ENCODE peak calls at places on chromosomes 12 and 14, in seven cellular contexts. L, K, C, A, D, V and U are unnamed samples.

GRCh38 chr12:116950628-116951325 is 40.0 kb downstream of the FBXW8 start:
- DNase-seq in D (no peak), A (no peak), C (no peak), L (no peak), K (no peak), V (no peak), U (no peak)

GRCh38 chr14:22977684-22978486 is 4.5 kb downstream of the AJUBA start:
- DNase-seq in V (no peak), K (no peak), D (peak; percentile 31), C (no peak), A (peak; percentile 44), L (no peak), U (no peak)

GRCh38 chr12:116130431-116130830 is 147.1 kb downstream of the MED13L start:
- DNase-seq in V (no peak), L (no peak), A (no peak), C (no peak), D (no peak), K (no peak), U (no peak)

GRCh38 chr14:20986811-20987210 is 3.0 kb upstream of the METTL17 start:
- DNase-seq in A (no peak), L (no peak), V (peak; percentile 88), C (peak; percentile 31), K (peak; percentile 88), D (no peak), U (peak; percentile 69)

GRCh38 chr14:94989946-94990345 is 167.4 kb downstream of the DICER1 start:
- DNase-seq in C (no peak), D (no peak), K (no peak), L (no peak), V (no peak), A (no peak), U (no peak)

GRCh38 chr12:108047130-108047550 is 81.9 kb upstream of the WSCD2 start:
- DNase-seq in D (no peak), L (no peak), V (no peak), A (no peak), C (no peak), K (no peak), U (no peak)

GRCh38 chr12:78778339-78778738 is 86.2 kb upstream of the SYT1 start:
- DNase-seq in C (no peak), V (no peak), D (no peak), A (no peak), K (no peak), L (no peak), U (no peak)

GRCh38 chr12:117090816-117091711 is 8.2 kb downstream of the TESC start:
- DNase-seq in K (no peak), A (no peak), D (no peak), V (no peak), C (no peak), L (no peak), U (no peak)

GRCh38 chr12:6285063-6285477 is 25.4 kb upstream of the PLEKHG6 start:
- DNase-seq in V (no peak), A (peak; percentile 47), L (peak; percentile 58), K (peak; percentile 23), C (peak; percentile 45), D (peak; percentile 78), U (no peak)

GRCh38 chr12:25929096-25929637 is 29.3 kb upstream of the RASSF8 start:
- DNase-seq in V (no peak), D (no peak), A (no peak), K (peak; percentile 13), L (no peak), C (no peak), U (no peak)
- TF ChIP-seq CTCF in V (no peak), D (no peak), A (no peak), K (no peak), L (no peak), C (no peak), U (no peak)

GRCh38 chr12:49549735-49550710 is 11.2 kb downstream of the KCNH3 start:
- DNase-seq in D (no peak), K (no peak), C (no peak), L (no peak), A (no peak), V (no peak), U (no peak)

GRCh38 chr12:49550853-49551252 is 12.0 kb downstream of the KCNH3 start:
- DNase-seq in C (no peak), V (no peak), A (no peak), K (no peak), D (no peak), L (no peak), U (no peak)

GRCh38 chr12:49547090-49547690 is 8.4 kb downstream of the KCNH3 start:
- DNase-seq in A (no peak), C (no peak), K (no peak), L (no peak), V (no peak), D (no peak), U (no peak)

GRCh38 chr12:49548481-49548821 is 9.6 kb downstream of the KCNH3 start:
- DNase-seq in D (no peak), V (no peak), K (no peak), C (no peak), L (no peak), A (no peak), U (no peak)

DNA sequence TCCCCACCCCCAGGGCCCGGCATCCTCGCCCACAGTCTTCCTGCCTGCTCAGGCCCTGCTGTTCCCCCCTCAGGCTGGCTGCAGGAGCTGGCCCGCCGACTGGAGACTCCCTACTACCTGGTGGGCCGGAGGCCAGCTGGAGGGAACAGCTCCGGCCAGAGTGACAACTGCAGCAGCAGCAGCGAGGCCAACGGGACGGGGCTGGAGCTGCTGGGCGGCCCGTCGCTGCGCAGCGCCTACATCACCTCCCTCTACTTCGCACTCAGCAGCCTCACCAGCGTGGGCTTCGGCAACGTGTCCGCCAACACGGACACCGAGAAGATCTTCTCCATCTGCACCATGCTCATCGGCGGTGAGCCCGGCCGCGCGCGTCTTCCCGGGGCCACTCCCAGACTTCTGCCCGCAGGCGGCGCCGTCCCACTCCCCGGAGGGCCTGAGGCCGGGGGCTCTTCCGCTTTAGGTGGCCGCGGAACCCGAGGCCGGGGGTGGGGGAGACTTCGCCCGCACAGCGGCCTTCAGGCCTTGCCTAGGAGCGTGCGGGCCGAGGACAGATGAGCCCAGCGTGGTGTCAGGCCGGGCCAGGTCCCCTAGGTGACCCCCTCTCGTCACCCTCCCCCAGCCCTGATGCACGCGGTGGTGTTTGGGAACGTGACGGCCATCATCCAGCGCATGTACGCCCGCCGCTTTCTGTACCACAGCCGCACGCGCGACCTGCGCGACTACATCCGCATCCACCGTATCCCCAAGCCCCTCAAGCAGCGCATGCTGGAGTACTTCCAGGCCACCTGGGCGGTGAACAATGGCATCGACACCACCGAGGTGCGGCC is 10.2 kb downstream of the KCNH3 start:
- DNase-seq in C (no peak), A (peak; percentile 54), L (no peak), D (peak; percentile 61), K (no peak), V (no peak), U (no peak)
- TF ChIP-seq CTCF in C (peak; percentile 36), A (no peak), L (peak; percentile 36), D (peak; percentile 34), K (peak; percentile 34), V (peak; percentile 46), U (peak; percentile 38)

GRCh38 chr12:25958254-25959068 is at the start of gene RASSF8:
- DNase-seq in K (no peak), A (peak; percentile 83), V (no peak), L (no peak), C (peak; percentile 61), D (peak; percentile 79), U (peak; percentile 58)
- TF ChIP-seq CTCF in K (no peak), A (no peak), V (no peak), L (no peak), C (no peak), D (no peak), U (no peak)

DNA sequence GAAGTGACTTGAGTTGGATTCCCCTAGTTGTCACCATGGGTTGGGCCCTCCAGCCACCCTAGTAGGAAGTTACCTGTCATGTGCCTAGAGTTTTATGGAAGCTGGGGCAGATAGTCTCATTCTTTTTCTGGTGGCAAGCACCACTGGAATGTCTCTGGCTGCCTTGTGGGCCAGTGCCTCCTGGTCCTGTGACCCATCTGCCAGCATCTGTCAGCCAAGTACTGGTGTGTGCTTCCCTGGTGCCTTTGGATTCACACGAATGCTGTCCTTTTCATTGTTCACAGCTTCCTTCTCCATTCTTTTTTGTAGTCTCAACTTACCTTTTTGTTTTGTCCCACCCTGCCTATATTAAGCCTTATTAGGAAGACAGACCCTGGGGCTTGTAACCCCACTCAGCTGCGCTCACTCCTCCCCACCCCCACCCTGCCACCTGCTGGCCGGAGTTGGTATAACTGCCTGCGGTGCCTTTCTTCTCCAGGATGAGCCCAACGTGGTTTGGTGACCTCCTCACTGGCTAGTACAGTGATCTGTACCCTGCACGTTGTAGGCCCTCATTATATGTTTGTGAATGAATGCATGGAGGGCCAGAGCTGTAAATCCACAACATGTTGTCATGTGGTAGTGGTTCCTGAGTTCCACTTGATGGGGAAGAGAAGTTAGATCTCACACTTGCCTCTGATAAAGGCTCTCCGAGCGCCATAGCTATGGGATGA is 125.7 kb downstream of the TSPAN9 start:
- DNase-seq in A (peak; percentile 78), C (peak; percentile 53), L (peak; percentile 60), K (no peak), V (no peak), D (peak; percentile 80), U (no peak)
- TF ChIP-seq CTCF in A (peak; percentile 88), C (peak; percentile 88), L (peak; percentile 75), K (peak; percentile 95), V (peak; percentile 98), D (peak; percentile 96), U (peak; percentile 98)

GRCh38 chr12:69291278-69291593 is 51.9 kb downstream of the CPSF6 start:
- DNase-seq in K (no peak), A (no peak), L (no peak), V (no peak), D (no peak), C (no peak), U (no peak)
- TF ChIP-seq CTCF in K (no peak), A (no peak), L (no peak), V (no peak), D (peak; percentile 21), C (no peak), U (no peak)

DNA sequence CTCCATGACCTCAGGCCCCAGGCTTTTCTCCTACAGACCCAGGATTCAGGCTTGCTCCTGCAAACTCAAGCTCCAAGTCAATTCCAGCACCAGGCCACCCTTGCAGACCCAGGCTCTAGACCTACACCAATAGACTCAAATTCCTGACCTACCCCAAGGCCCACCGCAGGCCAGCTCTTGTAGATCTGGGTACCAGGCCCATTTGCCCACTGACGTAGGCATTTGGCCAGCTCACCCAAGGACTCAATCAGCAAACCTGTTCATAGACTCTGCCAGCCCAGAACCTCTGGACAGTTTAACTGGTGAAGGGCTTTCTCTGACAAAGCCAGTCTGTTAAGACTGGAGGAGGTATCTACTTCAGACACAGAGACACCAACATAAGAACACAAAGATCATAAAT is 52.3 kb downstream of the SPTSSA start:
- DNase-seq in V (no peak), D (no peak), A (no peak), L (no peak), C (no peak), K (no peak), U (no peak)
- TF ChIP-seq CTCF in V (no peak), D (no peak), A (no peak), L (no peak), C (no peak), K (no peak), U (no peak)

GRCh38 chr12:62794218-62794583 is 140.7 kb downstream of the PPM1H start:
- DNase-seq in A (no peak), L (no peak), C (no peak), V (no peak), K (no peak), D (no peak), U (no peak)
- TF ChIP-seq CTCF in A (no peak), L (peak; percentile 42), C (no peak), V (no peak), K (no peak), D (no peak), U (no peak)